ENCODE peak calls at places on chromosome 3, in ten cellular contexts. Y is esophagus squamous epithelium, V is AG10803, J is tibial artery, Q is epithelial cell of esophagus, I is ascending aorta, C is adrenal gland, M is A549, E is upper lobe of right lung, X is Peyer's patch. P is an unnamed sample.

GRCh38 chr3:67461667-67462142 is 192.7 kb downstream of the SUCLG2 start:
- DNase-seq in Y (no peak), V (peak), J (no peak), Q (peak), I (no peak), C (no peak), M (no peak), E (no peak), X (no peak), P (no peak)

GRCh38 chr3:183339461-183340086 is 86.5 kb downstream of the B3GNT5 start:
- DNase-seq in Y (no peak), V (no peak), J (no peak), Q (no peak), I (no peak), C (no peak), M (no peak), E (no peak), X (no peak), P (no peak)

GRCh38 chr3:85571835-85572234 is 613.0 kb downstream of the CADM2 start:
- DNase-seq in Y (no peak), V (no peak), J (no peak), Q (peak), I (no peak), C (no peak), M (no peak), E (no peak), X (no peak), P (no peak)

GRCh38 chr3:144287001-144287400 is 315.4 kb downstream of the DIPK2A start:
- DNase-seq in Y (no peak), V (no peak), J (no peak), Q (no peak), I (no peak), C (no peak), M (no peak), E (no peak), X (no peak), P (no peak)

GRCh38 chr3:72944696-72945095 is 51.9 kb upstream of the PPP4R2 start:
- DNase-seq in Y (no peak), V (no peak), J (no peak), Q (no peak), I (no peak), C (no peak), M (no peak), E (no peak), X (no peak), P (no peak)

GRCh38 chr3:155426524-155427230 is 133.2 kb upstream of the STRIT1 start:
- DNase-seq in Y (no peak), V (peak), J (no peak), Q (no peak), I (no peak), C (no peak), M (no peak), E (no peak), X (no peak), P (no peak)

GRCh38 chr3:150599611-150600297 is 3.4 kb upstream of the SELENOT start:
- DNase-seq in Y (no peak), V (peak), J (no peak), Q (peak), I (no peak), C (peak), M (no peak), E (no peak), X (no peak), P (peak)

GRCh38 chr3:110733045-110733444 is 338.6 kb upstream of the NECTIN3 start:
- DNase-seq in Y (no peak), V (no peak), J (no peak), Q (no peak), I (no peak), C (no peak), M (no peak), E (no peak), X (no peak), P (no peak)

GRCh38 chr3:31077021-31077601 is 182.7 kb upstream of the GADL1 start:
- DNase-seq in Y (no peak), V (peak), J (no peak), Q (peak), I (no peak), C (peak), M (peak), E (no peak), X (no peak), P (peak)

GRCh38 chr3:50587806-50588758 is 18.8 kb downstream of the HEMK1 start:
- DNase-seq in Y (no peak), V (no peak), J (no peak), Q (no peak), I (no peak), C (no peak), M (no peak), E (no peak), X (no peak), P (no peak)

GRCh38 chr3:13044496-13045244 is 28.6 kb downstream of the IQSEC1 start:
- DNase-seq in Y (no peak), V (no peak), J (no peak), Q (no peak), I (no peak), C (no peak), M (no peak), E (no peak), X (no peak), P (no peak)

GRCh38 chr3:449711-450110 is 253.1 kb downstream of the CHL1 start:
- DNase-seq in Y (no peak), V (no peak), J (no peak), Q (no peak), I (no peak), C (no peak), M (no peak), E (no peak), X (no peak), P (no peak)

GRCh38 chr3:123740391-123740822 is 143.7 kb downstream of the MYLK start:
- DNase-seq in Y (no peak), V (no peak), J (no peak), Q (peak), I (no peak), C (no peak), M (no peak), E (no peak), X (no peak), P (no peak)

GRCh38 chr3:136818191-136818850 is 605 bp upstream of the SLC35G2 start:
- DNase-seq in Y (no peak), V (peak), J (peak), Q (peak), I (peak), C (peak), M (peak), E (no peak), X (peak), P (peak)

GRCh38 chr3:42819351-42819965 is 10.2 kb downstream of the ACKR2 start:
- DNase-seq in Y (no peak), V (no peak), J (no peak), Q (peak), I (no peak), C (no peak), M (no peak), E (no peak), X (no peak), P (no peak)

GRCh38 chr3:31250116-31250813 is 282.5 kb upstream of the STT3B start:
- DNase-seq in Y (no peak), V (peak), J (no peak), Q (peak), I (no peak), C (no peak), M (no peak), E (no peak), X (no peak), P (peak)

GRCh38 chr3:186569779-186570095 is 783 bp upstream of the DNAJB11 start:
- DNase-seq in Y (no peak), V (no peak), J (no peak), Q (no peak), I (no peak), C (no peak), M (no peak), E (no peak), X (no peak), P (no peak)

GRCh38 chr3:111352585-111352984 is 189.4 kb upstream of the CD96 start:
- DNase-seq in Y (no peak), V (no peak), J (no peak), Q (no peak), I (no peak), C (no peak), M (no peak), E (no peak), X (no peak), P (no peak)

GRCh38 chr3:33202581-33203457 is 15.8 kb downstream of the SUSD5 start:
- DNase-seq in Y (no peak), V (no peak), J (no peak), Q (no peak), I (no peak), C (no peak), M (no peak), E (peak), X (no peak), P (no peak)

GRCh38 chr3:56989434-56990294 is 70.8 kb upstream of the SPATA12 start:
- DNase-seq in Y (no peak), V (peak), J (no peak), Q (no peak), I (no peak), C (no peak), M (no peak), E (no peak), X (no peak), P (no peak)

GRCh38 chr3:177693596-177693995 is 496.3 kb upstream of the TBL1XR1 start:
- DNase-seq in Y (no peak), V (no peak), J (no peak), Q (no peak), I (no peak), C (no peak), M (no peak), E (no peak), X (no peak), P (no peak)

GRCh38 chr3:106699093-106699492 is 678.1 kb upstream of the CCDC54 start:
- DNase-seq in Y (no peak), V (no peak), J (no peak), Q (peak), I (no peak), C (no peak), M (no peak), E (no peak), X (no peak), P (no peak)

GRCh38 chr3:98185180-98185579 is 18.7 kb downstream of the OR5H15 start:
- DNase-seq in Y (no peak), V (no peak), J (no peak), Q (no peak), I (no peak), C (no peak), M (peak), E (no peak), X (no peak), P (no peak)

GRCh38 chr3:182183716-182184430 is 472.1 kb downstream of the SOX2 start:
- DNase-seq in Y (no peak), V (no peak), J (no peak), Q (peak), I (no peak), C (no peak), M (no peak), E (no peak), X (no peak), P (no peak)

GRCh38 chr3:7745711-7746110 is 755.9 kb upstream of the LMCD1 start:
- DNase-seq in Y (no peak), V (no peak), J (no peak), Q (peak), I (no peak), C (no peak), M (no peak), E (no peak), X (no peak), P (no peak)

DNA sequence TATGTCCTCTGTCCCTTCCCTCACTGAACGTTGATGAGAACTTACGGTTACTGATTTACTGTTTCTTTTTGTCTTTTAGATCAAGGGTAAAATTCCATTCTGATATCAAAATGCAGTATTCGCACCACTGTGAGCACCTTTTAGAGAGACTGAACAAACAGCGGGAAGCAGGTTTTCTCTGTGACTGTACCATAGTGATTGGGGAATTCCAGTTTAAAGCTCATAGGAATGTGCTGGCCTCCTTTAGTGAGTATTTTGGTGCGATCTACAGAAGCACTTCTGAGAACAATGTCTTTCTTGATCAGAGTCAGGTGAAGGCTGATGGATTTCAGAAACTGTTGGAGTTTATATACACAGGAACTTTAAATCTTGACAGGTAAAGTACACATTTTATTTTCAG is 990 bp downstream of the MYNN start:
- DNase-seq in Y (no peak), V (no peak), J (no peak), Q (peak), I (no peak), C (no peak), M (no peak), E (no peak), X (no peak), P (no peak)
- H3K4me3 ChIP-seq in Y (peak), V (peak), J (peak), Q (peak), I (peak), C (peak), M (peak), E (peak), X (no peak), P (peak)

GRCh38 chr3:45946307-45946706 is 3.0 kb downstream of the CXCR6 start:
- DNase-seq in Y (no peak), V (peak), J (no peak), Q (no peak), I (no peak), C (no peak), M (no peak), E (no peak), X (no peak), P (no peak)
- TF ChIP-seq CTCF in Y (no peak), V (peak), J (no peak), Q (no peak), I (no peak), C (no peak), M (no peak), E (peak), X (no peak), P (no peak)

GRCh38 chr3:179067291-179067690 is 4.3 kb downstream of the ZMAT3 start:
- DNase-seq in Y (no peak), V (no peak), J (no peak), Q (no peak), I (no peak), C (no peak), M (no peak), E (no peak), X (no peak), P (no peak)

GRCh38 chr3:179067839-179068238 is 3.8 kb downstream of the ZMAT3 start:
- DNase-seq in Y (no peak), V (no peak), J (no peak), Q (no peak), I (no peak), C (no peak), M (no peak), E (no peak), X (no peak), P (no peak)

GRCh38 chr3:179069762-179070390 is 1.7 kb downstream of the ZMAT3 start:
- DNase-seq in Y (no peak), V (peak), J (no peak), Q (peak), I (no peak), C (no peak), M (no peak), E (no peak), X (no peak), P (no peak)

GRCh38 chr3:179071161-179071568 is 444 bp downstream of the ZMAT3 start:
- DNase-seq in Y (no peak), V (peak), J (no peak), Q (peak), I (no peak), C (peak), M (peak), E (no peak), X (peak), P (no peak)

DNA sequence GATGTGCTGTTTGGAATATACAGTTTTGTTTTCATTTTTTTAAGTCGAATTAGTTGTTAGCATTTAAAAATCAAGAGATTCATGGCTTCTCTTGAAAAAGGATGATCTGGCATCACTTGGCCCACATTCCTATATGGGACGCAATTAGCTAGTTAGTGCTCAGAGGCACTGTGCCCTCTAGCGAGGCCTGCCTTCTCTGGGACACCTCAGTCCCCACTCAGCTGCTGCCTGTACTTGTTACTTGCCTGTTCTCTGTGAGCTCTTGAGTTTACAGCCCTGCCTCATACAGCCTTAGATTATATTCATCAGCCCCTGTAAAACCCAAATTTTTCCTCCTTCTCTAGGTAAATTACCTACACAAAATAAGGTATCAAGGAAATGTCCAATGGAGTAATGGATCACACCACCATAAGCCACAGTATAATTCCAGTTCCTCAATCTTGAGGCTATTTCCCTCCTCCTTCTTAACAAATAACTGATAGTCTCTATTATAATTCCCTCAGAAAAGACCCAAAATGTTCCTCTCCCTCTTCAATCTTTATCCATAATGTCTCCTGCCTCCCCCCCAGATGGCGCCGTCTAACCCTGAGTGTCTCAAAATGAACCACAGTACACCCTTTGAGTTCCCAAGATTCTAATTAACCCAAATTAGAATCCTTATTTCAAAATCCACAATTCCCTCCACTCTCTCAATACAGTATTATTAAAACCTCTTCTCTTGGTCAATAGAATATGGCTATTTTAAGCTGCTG is 2.7 kb downstream of the ZMAT3 start:
- DNase-seq in Y (no peak), V (peak), J (no peak), Q (peak), I (no peak), C (no peak), M (peak), E (no peak), X (peak), P (no peak)
- H3K4me3 ChIP-seq in Y (no peak), V (peak), J (no peak), Q (peak), I (peak), C (no peak), M (peak), E (peak), X (no peak), P (peak)

GRCh38 chr3:118760611-118761606 is 273.7 kb downstream of the IGSF11 start:
- DNase-seq in Y (no peak), V (no peak), J (no peak), Q (no peak), I (no peak), C (no peak), M (no peak), E (no peak), X (no peak), P (no peak)
- TF ChIP-seq CTCF in Y (no peak), V (no peak), J (no peak), Q (no peak), I (no peak), C (no peak), M (no peak), E (no peak), X (no peak), P (peak)

P was measured in kidney epithelial cell.